ENCODE peak calls at places on chromosomes 13 and 19, in eight cellular contexts. N is AG09319; D is upper lobe of left lung; I is neural crest cell; A is CD4-positive, alpha-beta T cell; X is K562; L is spleen; B is fibroblast of mammary gland. U is an unnamed sample.

GRCh38 chr19:34317311-34317927 is 47.6 kb upstream of the GPI start:
- DNase-seq in B (peak), L (no peak), A (no peak), I (no peak), N (no peak), D (no peak), X (peak), U (no peak)

GRCh38 chr19:47681936-47682335 is 31.3 kb upstream of the EHD2 start:
- DNase-seq in N (no peak), L (no peak), I (no peak), A (no peak), B (no peak), D (no peak), X (no peak), U (no peak)

GRCh38 chr13:113017506-113018215 is 48.6 kb downstream of the MCF2L start:
- DNase-seq in A (no peak), X (no peak), D (no peak), I (no peak), B (no peak), N (no peak), L (no peak), U (no peak)

GRCh38 chr19:19552811-19553210 is 14.7 kb downstream of the CILP2 start:
- DNase-seq in I (peak), N (no peak), L (no peak), B (no peak), D (no peak), X (peak), A (no peak), U (peak)

GRCh38 chr13:111940892-111941291 is 126.1 kb upstream of the SOX1 start:
- DNase-seq in B (no peak), L (peak), N (no peak), X (no peak), A (no peak), I (no peak), D (peak), U (no peak)

GRCh38 chr13:89401209-89401810 is 1730.1 kb downstream of the SLITRK5 start:
- DNase-seq in D (no peak), X (no peak), B (peak), I (no peak), L (no peak), A (no peak), N (peak), U (no peak)

GRCh38 chr13:62137629-62138405 is 722.2 kb upstream of the PCDH20 start:
- DNase-seq in X (no peak), D (no peak), L (no peak), A (no peak), N (no peak), B (no peak), I (no peak), U (no peak)

GRCh38 chr19:28492616-28493015 is 720.3 kb downstream of the UQCRFS1 start:
- DNase-seq in D (no peak), I (no peak), A (no peak), B (no peak), L (peak), N (no peak), X (no peak), U (no peak)

GRCh38 chr13:113769106-113769505 is 10.1 kb downstream of the TMEM255B start:
- DNase-seq in X (no peak), L (peak), I (no peak), D (no peak), A (no peak), B (no peak), N (no peak), U (no peak)

GRCh38 chr19:33430674-33431277 is 57.3 kb downstream of the CEBPG start:
- DNase-seq in D (peak), A (peak), L (peak), N (peak), B (peak), I (peak), X (peak), U (peak)

GRCh38 chr13:75195479-75196111 is 286.4 kb downstream of the TBC1D4 start:
- DNase-seq in X (no peak), A (no peak), N (no peak), B (no peak), D (no peak), L (no peak), I (peak), U (no peak)

GRCh38 chr13:79898202-79898826 is 417.4 kb downstream of the NDFIP2 start:
- DNase-seq in D (no peak), A (no peak), X (no peak), I (no peak), N (no peak), B (no peak), L (no peak), U (no peak)

GRCh38 chr19:51742736-51743288 is 8.9 kb downstream of the FPR1 start:
- DNase-seq in B (peak), D (no peak), A (no peak), X (no peak), I (no peak), N (no peak), L (no peak), U (no peak)

GRCh38 chr13:47545630-47546029 is 455.4 kb downstream of the SUCLA2 start:
- DNase-seq in A (no peak), N (no peak), I (no peak), D (no peak), X (no peak), L (no peak), B (no peak), U (no peak)

GRCh38 chr19:927044-927706 is 1.3 kb downstream of the ARID3A start:
- DNase-seq in A (no peak), B (peak), X (peak), D (peak), N (no peak), I (peak), L (peak), U (peak)

GRCh38 chr13:55517312-55517711 is 1623.4 kb upstream of the PRR20A start:
- DNase-seq in N (no peak), L (no peak), X (no peak), A (no peak), D (no peak), B (no peak), I (peak), U (peak)

GRCh38 chr19:1079566-1080111 is 12.7 kb downstream of the ARHGAP45 start:
- DNase-seq in N (no peak), D (no peak), X (no peak), B (no peak), L (peak), A (no peak), I (no peak), U (no peak)

GRCh38 chr19:35963514-35963913 is 27.3 kb downstream of the LRFN3 start:
- DNase-seq in A (peak), D (no peak), X (peak), N (no peak), B (peak), I (peak), L (no peak), U (peak)

GRCh38 chr19:13788991-13789390 is 6.3 kb upstream of the ZSWIM4 start:
- DNase-seq in A (no peak), N (no peak), L (peak), X (no peak), I (no peak), B (peak), D (peak), U (no peak)

GRCh38 chr19:3976495-3977241 is 5.8 kb upstream of the DAPK3 start:
- DNase-seq in X (no peak), B (peak), L (no peak), N (no peak), D (no peak), A (no peak), I (no peak), U (no peak)

GRCh38 chr13:74409551-74409950 is 275.3 kb upstream of the KLF12 start:
- DNase-seq in D (no peak), L (no peak), B (no peak), N (no peak), I (no peak), A (no peak), X (no peak), U (no peak)

GRCh38 chr13:110233181-110233641 is 73.7 kb downstream of the COL4A1 start:
- DNase-seq in D (no peak), B (peak), L (no peak), X (no peak), N (peak), A (no peak), I (no peak), U (no peak)

GRCh38 chr13:92126399-92126798 is 728.0 kb downstream of the GPC5 start:
- DNase-seq in B (no peak), I (no peak), X (no peak), L (no peak), A (no peak), D (no peak), N (no peak), U (no peak)

GRCh38 chr19:11821474-11821873 is 7.4 kb downstream of the ZNF440 start:
- DNase-seq in B (peak), L (no peak), I (no peak), X (peak), N (no peak), D (no peak), A (no peak), U (no peak)

GRCh38 chr19:35673121-35673804 is 6.9 kb downstream of the UPK1A start:
- DNase-seq in L (peak), B (peak), D (peak), A (no peak), I (peak), N (no peak), X (peak), U (peak)

GRCh38 chr19:14472202-14472961 is 2.8 kb downstream of the PTGER1 start:
- DNase-seq in D (peak), N (no peak), A (peak), L (peak), I (peak), X (peak), B (peak), U (peak)

GRCh38 chr13:101567841-101568240 is 115.4 kb downstream of the ITGBL1 start:
- DNase-seq in X (no peak), I (no peak), N (no peak), A (no peak), L (no peak), D (no peak), B (no peak), U (no peak)

GRCh38 chr13:80012281-80012680 is 328.6 kb downstream of the SPRY2 start:
- DNase-seq in A (no peak), I (no peak), B (peak), N (no peak), L (no peak), X (no peak), D (peak), U (no peak)

GRCh38 chr13:79227418-79227817 is 178.6 kb downstream of the RBM26 start:
- DNase-seq in D (no peak), X (no peak), B (no peak), I (no peak), A (no peak), N (no peak), L (no peak), U (no peak)

GRCh38 chr13:32443111-32443510 is 15.2 kb upstream of the N4BP2L1 start:
- DNase-seq in I (no peak), B (peak), D (no peak), A (no peak), X (peak), L (no peak), N (no peak), U (peak)

GRCh38 chr13:109971006-109971744 is 184.8 kb upstream of the IRS2 start:
- DNase-seq in N (no peak), L (no peak), I (no peak), D (no peak), X (no peak), B (no peak), A (no peak), U (no peak)

GRCh38 chr13:49690990-49691886 is at the start of gene EBPL:
- DNase-seq in D (peak), L (peak), N (peak), I (peak), B (peak), A (peak), X (peak), U (peak)
- TF ChIP-seq CTCF in D (no peak), L (no peak), N (no peak), I (peak), B (no peak), A (no peak), X (no peak), U (no peak)

GRCh38 chr19:10695401-10696398 is 5.5 kb upstream of the QTRT1 start:
- DNase-seq in D (peak), B (peak), I (peak), L (peak), X (peak), A (peak), N (peak), U (peak)
- TF ChIP-seq CTCF in D (no peak), B (no peak), I (no peak), L (no peak), X (peak), A (no peak), N (no peak), U (no peak)

GRCh38 chr19:40594251-40594650 is 6.9 kb upstream of the LTBP4 start:
- DNase-seq in D (no peak), A (no peak), B (no peak), X (no peak), I (no peak), N (no peak), L (no peak), U (no peak)
- TF ChIP-seq CTCF in D (no peak), A (no peak), B (no peak), X (no peak), I (no peak), N (no peak), L (no peak), U (no peak)

GRCh38 chr19:45767881-45768643 is 990 bp downstream of the SIX5 start:
- DNase-seq in N (no peak), X (peak), D (peak), I (peak), B (peak), L (peak), A (no peak), U (peak)
- TF ChIP-seq CTCF in N (no peak), X (no peak), D (no peak), I (no peak), B (no peak), L (no peak), A (no peak), U (no peak)

DNA sequence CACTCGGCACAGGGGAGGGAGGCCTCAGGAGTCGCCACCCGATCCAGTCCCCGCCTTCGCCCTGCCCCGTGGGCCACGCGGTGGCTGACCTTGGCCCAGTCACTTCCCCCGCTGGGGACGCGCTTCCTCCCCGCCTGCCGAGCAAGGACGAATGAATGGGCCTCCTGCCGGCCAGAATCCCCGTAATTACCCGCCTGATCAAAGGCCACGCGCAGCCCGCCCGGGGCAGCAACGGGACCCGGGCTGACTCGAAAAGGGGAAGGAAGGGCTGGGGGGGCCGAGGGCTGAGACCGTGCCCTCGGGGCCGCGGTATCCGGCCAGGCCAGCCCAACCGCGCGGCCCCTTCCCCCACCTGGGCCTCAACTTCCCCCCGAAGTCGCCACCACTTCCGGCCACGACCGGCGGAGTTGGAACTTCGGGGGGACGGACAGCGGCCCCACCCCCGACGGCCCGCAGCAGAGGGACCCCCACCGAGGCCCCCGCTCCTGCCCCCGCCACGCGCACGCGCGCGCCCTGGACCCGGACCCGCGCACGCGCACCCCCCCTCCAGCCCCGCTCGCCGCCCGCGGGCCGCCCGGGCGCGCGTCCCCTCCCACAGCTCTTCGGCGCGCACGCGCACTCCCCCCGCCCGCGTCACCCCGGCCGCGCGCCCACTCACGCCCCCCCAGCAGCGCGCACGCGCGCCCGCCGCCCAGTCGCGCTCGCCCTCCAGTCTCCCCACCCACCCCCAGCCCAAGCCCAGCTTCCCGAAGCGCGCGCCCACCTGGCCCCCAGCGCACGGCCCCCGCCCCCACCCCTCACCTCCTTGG is 520 bp downstream of the ZNF787 start:
- DNase-seq in D (peak), B (peak), I (peak), A (peak), N (no peak), X (peak), L (peak), U (peak)
- TF ChIP-seq CTCF in D (peak), B (no peak), I (peak), A (peak), N (no peak), X (peak), L (peak), U (peak)

GRCh38 chr19:18254546-18255500 is 19.4 kb downstream of the IQCN start:
- DNase-seq in A (no peak), D (peak), L (no peak), N (no peak), X (no peak), B (no peak), I (no peak), U (no peak)
- TF ChIP-seq CTCF in A (no peak), D (peak), L (no peak), N (no peak), X (no peak), B (no peak), I (no peak), U (no peak)

DNA sequence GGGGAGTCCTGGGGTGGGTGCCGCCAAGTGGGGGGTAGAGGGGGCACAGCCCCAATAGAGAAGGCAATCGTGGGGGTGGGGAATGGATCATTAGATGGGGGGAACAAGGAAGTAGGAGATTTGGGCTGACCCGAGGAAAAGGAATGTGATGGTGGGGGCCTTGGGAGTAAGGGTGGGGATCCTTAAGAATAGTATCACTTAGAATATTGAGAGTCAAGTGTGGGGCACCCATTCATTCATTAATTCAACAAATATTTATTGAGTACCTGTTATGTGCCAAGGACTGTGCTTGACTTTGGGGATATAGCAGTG is 641 bp downstream of the PPP5C start:
- DNase-seq in B (no peak), X (no peak), A (no peak), D (no peak), L (no peak), I (no peak), N (no peak), U (no peak)
- TF ChIP-seq CTCF in B (no peak), X (no peak), A (no peak), D (no peak), L (no peak), I (no peak), N (no peak), U (peak)

U was measured in endothelial cell.